ENCODE peak calls at places on chromosomes 7 and 10, in six cellular contexts. Q is DMS 273 treated with DMSO at 0.1 percent for 48 hours, V is COR-L47, O is upper lobe of left lung, J is GDM1, D is NCI-H1436 treated with DMSO at 0.1 percent for 48 hours. M is an unnamed sample.

GRCh38 chr7:1192171-1192676 is 32.2 kb upstream of the ZFAND2A start:
- DNase-seq in J (peak), O (no peak), D (no peak), Q (no peak), V (no peak), M (no peak)

GRCh38 chr10:88883443-88883799 is 3.4 kb downstream of the STAMBPL1 start:
- DNase-seq in Q (no peak), O (no peak), D (no peak), J (no peak), V (no peak), M (no peak)

GRCh38 chr7:151754142-151754590 is 122.7 kb downstream of the PRKAG2 start:
- DNase-seq in O (peak), Q (peak), D (no peak), V (peak), J (peak), M (no peak)

GRCh38 chr10:127343831-127344230 is 147.4 kb upstream of the INSYN2A start:
- DNase-seq in Q (no peak), O (no peak), J (no peak), D (no peak), V (no peak), M (no peak)

GRCh38 chr10:102811346-102811745 is 25.9 kb downstream of the CYP17A1 start:
- DNase-seq in V (no peak), J (no peak), D (no peak), O (no peak), Q (no peak), M (no peak)

GRCh38 chr10:102946992-102947391 is 28.9 kb downstream of the CNNM2 start:
- DNase-seq in D (no peak), V (no peak), Q (no peak), J (no peak), O (no peak), M (no peak)

GRCh38 chr7:50648076-50648475 is 82.9 kb upstream of the DDC start:
- DNase-seq in D (no peak), Q (no peak), V (no peak), O (no peak), J (no peak), M (no peak)

GRCh38 chr10:3260066-3260834 is 87.7 kb upstream of the PITRM1 start:
- DNase-seq in D (no peak), V (no peak), J (no peak), Q (no peak), O (no peak), M (no peak)

GRCh38 chr10:122656308-122656705 is 43.3 kb downstream of the C10orf120 start:
- DNase-seq in J (no peak), O (no peak), V (no peak), Q (no peak), D (no peak), M (no peak)

GRCh38 chr7:5495581-5496375 is 72.1 kb upstream of the TNRC18 start:
- DNase-seq in Q (peak), D (no peak), O (no peak), J (no peak), V (no peak), M (peak)

GRCh38 chr10:78977761-78978305 is 90.9 kb upstream of the ZMIZ1 start:
- DNase-seq in V (no peak), D (no peak), J (no peak), O (peak), Q (no peak), M (no peak)

GRCh38 chr10:58820862-58821559 is 308.3 kb downstream of the BICC1 start:
- DNase-seq in D (no peak), J (no peak), O (no peak), Q (no peak), V (no peak), M (no peak)